ENCODE peak calls at places on chromosomes 6 and 20, in four cellular contexts. G is GM23338, A is mesendoderm, X is K562. S is an unnamed sample.

GRCh38 chr20:21490105-21490504 is 23.8 kb downstream of the NKX2-2 start:
- DNase-seq in X (no peak), G (peak), A (peak), S (no peak)

GRCh38 chr6:25218346-25218745 is 60.8 kb upstream of the CARMIL1 start:
- DNase-seq in G (no peak), X (no peak), A (no peak), S (no peak)

GRCh38 chr20:409697-410559 is 1.8 kb downstream of the RBCK1 start:
- DNase-seq in G (no peak), X (no peak), A (no peak), S (peak)

GRCh38 chr6:39016831-39017230 is 31.8 kb upstream of the GLP1R start:
- DNase-seq in X (no peak), A (no peak), G (no peak), S (no peak)

GRCh38 chr6:28747083-28747630 is 176.6 kb downstream of the TRIM27 start:
- DNase-seq in G (no peak), A (peak), X (no peak), S (no peak)

GRCh38 chr6:62614442-62614841 is 328.4 kb upstream of the KHDRBS2 start:
- DNase-seq in G (peak), A (no peak), X (no peak), S (no peak)

GRCh38 chr6:27478141-27478705 is 5.3 kb upstream of the ZNF184 start:
- DNase-seq in A (no peak), G (peak), X (no peak), S (no peak)

GRCh38 chr20:24502184-24502583 is 32.8 kb downstream of the SYNDIG1 start:
- DNase-seq in X (no peak), G (no peak), A (no peak), S (no peak)

GRCh38 chr6:121944361-121944760 is 455.1 kb upstream of the HSF2 start:
- DNase-seq in G (no peak), A (no peak), X (no peak), S (no peak)

GRCh38 chr6:110799655-110800054 is 15.6 kb downstream of the CDK19 start:
- DNase-seq in A (no peak), X (no peak), G (no peak), S (no peak)
- H3K4me2 ChIP-seq in A (no peak), X (no peak), G (no peak), S (no peak)

DNA sequence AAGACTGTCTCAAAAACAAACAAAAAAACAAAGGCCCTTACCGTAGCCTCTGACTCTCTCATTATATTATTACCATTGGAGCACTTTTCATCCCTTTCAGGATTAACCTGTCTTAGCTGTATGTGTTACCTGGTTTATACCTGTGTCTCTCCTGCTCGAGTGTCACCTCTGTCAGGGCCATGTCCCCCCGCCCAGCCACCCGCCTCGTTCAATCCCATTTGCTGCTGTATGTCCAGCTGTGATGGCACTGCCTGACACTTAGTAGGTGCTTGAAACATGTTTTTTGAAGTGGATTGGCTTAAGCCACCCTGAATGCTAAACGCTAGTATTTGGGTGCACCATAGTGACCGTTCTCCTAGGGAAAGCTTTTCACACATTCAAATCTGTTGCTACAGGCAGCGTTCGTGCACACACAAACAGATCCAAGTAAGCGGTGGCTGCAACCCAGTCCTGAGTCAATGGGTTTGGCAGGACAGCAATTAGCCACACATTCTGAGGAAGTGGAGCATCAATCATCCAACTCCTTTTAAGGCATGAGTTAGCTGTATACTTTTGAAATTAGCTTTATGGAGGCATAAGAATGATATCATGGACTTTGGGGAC is 98.9 kb upstream of the ZNF217 start:
- DNase-seq in A (peak), X (no peak), G (no peak), S (no peak)
- H3K4me2 ChIP-seq in A (no peak), X (no peak), G (no peak), S (no peak)

GRCh38 chr6:35710241-35710847 is 21.6 kb upstream of the FKBP5 start:
- DNase-seq in A (no peak), G (no peak), X (no peak), S (no peak)

GRCh38 chr6:35713006-35713405 is 23.8 kb upstream of the ARMC12 start:
- DNase-seq in G (no peak), A (no peak), X (no peak), S (no peak)

GRCh38 chr6:35716798-35717197 is 20.0 kb upstream of the ARMC12 start:
- DNase-seq in G (peak), X (no peak), A (no peak), S (no peak)

GRCh38 chr6:35711731-35712130 is 23.0 kb upstream of the FKBP5 start:
- DNase-seq in G (no peak), X (no peak), A (no peak), S (no peak)

DNA sequence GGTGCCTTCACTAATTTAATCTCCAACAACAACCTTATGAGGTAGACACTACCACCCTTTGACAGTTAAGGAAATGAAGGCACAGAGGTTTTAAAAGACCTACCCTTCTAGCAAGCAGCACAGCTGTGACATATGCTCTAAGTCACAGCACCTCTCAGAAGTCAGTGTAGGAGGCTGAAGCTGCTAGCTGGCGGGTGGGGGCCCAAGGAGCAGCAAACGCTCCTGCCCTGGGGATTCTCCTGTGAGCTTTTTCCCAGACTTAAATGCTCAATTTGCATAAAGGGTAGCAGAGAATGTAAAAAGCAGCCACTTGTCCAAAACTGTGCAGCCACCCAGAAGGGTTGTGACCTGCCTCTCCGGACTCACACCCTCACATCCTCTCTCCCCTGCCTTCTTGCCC is 23.4 kb upstream of the ARMC12 start:
- DNase-seq in A (no peak), X (no peak), G (no peak), S (peak)
- H3K4me2 ChIP-seq in A (no peak), X (no peak), G (no peak), S (peak)

GRCh38 chr6:106184629-106185028 is 98.5 kb downstream of the PRDM1 start:
- DNase-seq in A (no peak), G (no peak), X (no peak), S (no peak)
- H3K4me2 ChIP-seq in A (no peak), G (no peak), X (no peak), S (no peak)